ENCODE peak calls at places on chromosomes 7 and 10, in six cellular contexts. One of them, this sample, is unnamed.

GRCh38 chr10:96858038-96858705 is 26.1 kb downstream of the LCOR start:
- ATAC-seq in upper lobe of right lung: no peak
- ATAC-seq in IMR-90: peak; percentile 59
- ATAC-seq in right lobe of liver: no peak
- ATAC-seq in foreskin keratinocyte: no peak
- ATAC-seq in DND-41: no peak
- ATAC-seq in this sample: no peak

GRCh38 chr10:34719336-34719735 is 95.8 kb downstream of the PARD3 start:
- ATAC-seq in upper lobe of right lung: no peak
- ATAC-seq in foreskin keratinocyte: peak; percentile 11
- ATAC-seq in right lobe of liver: no peak
- ATAC-seq in DND-41: no peak
- ATAC-seq in IMR-90: no peak
- ATAC-seq in this sample: no peak

GRCh38 chr10:20254078-20254477 is 437.8 kb downstream of the PLXDC2 start:
- ATAC-seq in IMR-90: peak; percentile 21
- ATAC-seq in upper lobe of right lung: no peak
- ATAC-seq in DND-41: no peak
- ATAC-seq in right lobe of liver: no peak
- ATAC-seq in foreskin keratinocyte: no peak
- ATAC-seq in this sample: peak; percentile 55

GRCh38 chr10:79403441-79404230 is 41.8 kb downstream of the ZCCHC24 start:
- ATAC-seq in DND-41: no peak
- ATAC-seq in IMR-90: no peak
- ATAC-seq in foreskin keratinocyte: no peak
- ATAC-seq in upper lobe of right lung: no peak
- ATAC-seq in right lobe of liver: peak; percentile 36
- ATAC-seq in this sample: no peak

GRCh38 chr10:60717852-60718251 is 60.4 kb upstream of the CDK1 start:
- ATAC-seq in DND-41: no peak
- ATAC-seq in right lobe of liver: no peak
- ATAC-seq in IMR-90: no peak
- ATAC-seq in upper lobe of right lung: no peak
- ATAC-seq in foreskin keratinocyte: peak; percentile 28
- ATAC-seq in this sample: no peak

GRCh38 chr7:113331155-113331898 is 213.0 kb upstream of the SMIM30 start:
- ATAC-seq in DND-41: no peak
- ATAC-seq in upper lobe of right lung: no peak
- ATAC-seq in foreskin keratinocyte: no peak
- ATAC-seq in IMR-90: no peak
- ATAC-seq in right lobe of liver: no peak
- ATAC-seq in this sample: no peak

GRCh38 chr10:92009445-92009844 is 85.9 kb downstream of the BTAF1 start:
- ATAC-seq in upper lobe of right lung: no peak
- ATAC-seq in IMR-90: no peak
- ATAC-seq in foreskin keratinocyte: no peak
- ATAC-seq in DND-41: no peak
- ATAC-seq in right lobe of liver: no peak
- ATAC-seq in this sample: no peak

GRCh38 chr10:30154126-30154525 is 94.7 kb upstream of the JCAD start:
- ATAC-seq in DND-41: no peak
- ATAC-seq in foreskin keratinocyte: no peak
- ATAC-seq in right lobe of liver: no peak
- ATAC-seq in upper lobe of right lung: no peak
- ATAC-seq in IMR-90: no peak
- ATAC-seq in this sample: no peak

GRCh38 chr10:49783645-49784044 is 21.5 kb upstream of the OGDHL start:
- ATAC-seq in foreskin keratinocyte: no peak
- ATAC-seq in DND-41: no peak
- ATAC-seq in upper lobe of right lung: no peak
- ATAC-seq in right lobe of liver: peak; percentile 82
- ATAC-seq in IMR-90: no peak
- ATAC-seq in this sample: no peak

GRCh38 chr7:29454899-29455451 is 108.7 kb upstream of the PRR15 start:
- ATAC-seq in foreskin keratinocyte: peak; percentile 59
- ATAC-seq in DND-41: no peak
- ATAC-seq in upper lobe of right lung: no peak
- ATAC-seq in right lobe of liver: no peak
- ATAC-seq in IMR-90: no peak
- ATAC-seq in this sample: no peak

GRCh38 chr7:150567846-150568245 is 656 bp downstream of the GIMAP4 start:
- ATAC-seq in DND-41: no peak
- ATAC-seq in IMR-90: no peak
- ATAC-seq in foreskin keratinocyte: no peak
- ATAC-seq in upper lobe of right lung: peak; percentile 45
- ATAC-seq in right lobe of liver: peak; percentile 25
- ATAC-seq in this sample: no peak

GRCh38 chr10:69860290-69860689 is 58.6 kb downstream of the COL13A1 start:
- ATAC-seq in right lobe of liver: no peak
- ATAC-seq in DND-41: no peak
- ATAC-seq in IMR-90: no peak
- ATAC-seq in upper lobe of right lung: no peak
- ATAC-seq in foreskin keratinocyte: no peak
- ATAC-seq in this sample: no peak

DNA sequence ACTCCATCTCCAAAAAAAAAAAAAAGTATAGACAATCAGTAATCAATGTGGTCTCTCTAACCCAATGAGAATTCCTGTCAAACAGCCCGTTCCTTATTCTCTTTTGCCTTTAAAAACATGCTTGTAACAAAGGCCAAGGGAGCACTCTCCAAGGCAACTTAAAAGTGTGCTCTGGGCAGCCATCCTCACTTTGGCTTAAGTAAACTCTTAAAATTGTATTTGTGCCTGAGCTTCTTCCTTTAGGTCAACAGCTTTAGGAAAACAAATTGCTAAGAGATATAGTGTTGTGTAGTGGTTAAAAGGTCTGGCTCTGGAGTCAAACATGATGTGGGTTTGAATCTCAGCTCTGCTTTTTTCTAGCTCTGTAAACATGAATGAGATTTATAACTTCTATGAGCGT is 13.9 kb upstream of the EPC1 start:
- ATAC-seq in IMR-90: no peak
- ATAC-seq in DND-41: no peak
- ATAC-seq in upper lobe of right lung: no peak
- ATAC-seq in foreskin keratinocyte: no peak
- ATAC-seq in right lobe of liver: no peak
- ATAC-seq in this sample: no peak
- H3K4me1 ChIP-seq in IMR-90: no peaks in the 10 kb centered on the region
- H3K4me1 ChIP-seq in DND-41: peaks cover 2% of the 10 kb centered on the region
- H3K4me1 ChIP-seq in upper lobe of right lung: peaks cover 11% of the 10 kb centered on the region
- H3K4me1 ChIP-seq in foreskin keratinocyte: no peaks in the 10 kb centered on the region
- H3K4me1 ChIP-seq in right lobe of liver: no peaks in the 10 kb centered on the region
- H3K4me1 ChIP-seq in this sample: peaks cover 5% of the 10 kb centered on the region

GRCh38 chr7:74290590-74290950 is 1.4 kb downstream of the CLIP2 start:
- ATAC-seq in foreskin keratinocyte: no peak
- ATAC-seq in right lobe of liver: no peak
- ATAC-seq in IMR-90: no peak
- ATAC-seq in DND-41: no peak
- ATAC-seq in upper lobe of right lung: peak; percentile 1
- ATAC-seq in this sample: no peak
- H3K4me1 ChIP-seq in foreskin keratinocyte: peaks cover 4% of the 10 kb centered on the region
- H3K4me1 ChIP-seq in right lobe of liver: peaks cover 11% of the 10 kb centered on the region
- H3K4me1 ChIP-seq in IMR-90: peaks cover 29% of the 10 kb centered on the region
- H3K4me1 ChIP-seq in DND-41: peaks cover 28% of the 10 kb centered on the region
- H3K4me1 ChIP-seq in upper lobe of right lung: peaks cover 30% of the 10 kb centered on the region
- H3K4me1 ChIP-seq in this sample: peaks cover 57% of the 10 kb centered on the region

GRCh38 chr7:132544999-132545398 is 31.3 kb downstream of the PLXNA4 start:
- ATAC-seq in IMR-90: no peak
- ATAC-seq in foreskin keratinocyte: no peak
- ATAC-seq in right lobe of liver: no peak
- ATAC-seq in upper lobe of right lung: no peak
- ATAC-seq in DND-41: no peak
- ATAC-seq in this sample: no peak
- H3K4me1 ChIP-seq in IMR-90: no peaks in the 10 kb centered on the region
- H3K4me1 ChIP-seq in foreskin keratinocyte: no peaks in the 10 kb centered on the region
- H3K4me1 ChIP-seq in right lobe of liver: no peaks in the 10 kb centered on the region
- H3K4me1 ChIP-seq in upper lobe of right lung: no peaks in the 10 kb centered on the region
- H3K4me1 ChIP-seq in DND-41: no peaks in the 10 kb centered on the region
- H3K4me1 ChIP-seq in this sample: no peaks in the 10 kb centered on the region

DNA sequence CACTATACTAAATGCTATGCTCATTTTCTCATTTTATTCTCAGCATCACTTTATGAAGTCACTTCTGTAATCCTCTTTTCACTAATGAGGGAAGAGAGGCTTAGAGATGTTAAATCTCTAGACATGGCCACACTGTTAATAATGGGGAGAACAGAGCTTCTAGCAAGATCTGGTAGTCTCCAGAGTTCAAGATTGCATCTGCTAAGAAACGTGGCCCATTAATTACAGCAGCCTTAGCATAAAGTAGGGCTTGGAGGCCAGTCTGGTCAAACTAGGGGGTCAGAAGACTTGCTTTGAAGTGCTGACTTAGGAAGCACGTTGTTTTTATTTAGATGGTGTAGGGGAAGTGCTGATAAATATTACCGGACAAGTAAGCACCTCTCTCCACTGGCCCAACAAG is 29.3 kb downstream of the ARL4A start:
- ATAC-seq in IMR-90: no peak
- ATAC-seq in foreskin keratinocyte: no peak
- ATAC-seq in upper lobe of right lung: no peak
- ATAC-seq in right lobe of liver: no peak
- ATAC-seq in DND-41: no peak
- ATAC-seq in this sample: no peak
- H3K4me1 ChIP-seq in IMR-90: peaks cover 9% of the 10 kb centered on the region
- H3K4me1 ChIP-seq in foreskin keratinocyte: peaks cover 15% of the 10 kb centered on the region
- H3K4me1 ChIP-seq in upper lobe of right lung: peaks cover 30% of the 10 kb centered on the region
- H3K4me1 ChIP-seq in right lobe of liver: no peaks in the 10 kb centered on the region
- H3K4me1 ChIP-seq in DND-41: peaks cover 12% of the 10 kb centered on the region
- H3K4me1 ChIP-seq in this sample: peaks cover 22% of the 10 kb centered on the region

DNA sequence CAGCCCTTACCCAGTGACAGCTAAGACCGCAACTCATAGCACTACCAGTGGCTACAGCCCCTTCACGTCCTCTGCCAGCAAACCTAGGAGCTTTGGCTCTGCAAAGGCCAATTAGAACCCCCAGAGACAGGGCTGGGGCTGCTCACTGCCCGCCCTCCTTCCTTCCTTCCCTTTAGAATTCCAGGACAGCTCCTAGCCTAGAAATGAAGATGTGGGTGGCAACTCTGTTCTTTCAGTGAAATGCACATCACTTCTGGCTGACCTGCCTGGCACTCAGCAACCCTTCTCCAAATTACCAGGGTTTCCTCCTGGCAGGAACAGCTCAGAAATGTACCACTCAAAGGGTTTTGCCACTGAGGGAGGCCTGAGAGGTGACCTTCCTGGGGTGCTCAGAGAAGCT is 99.9 kb downstream of the FAM53B start:
- ATAC-seq in right lobe of liver: no peak
- ATAC-seq in DND-41: no peak
- ATAC-seq in foreskin keratinocyte: no peak
- ATAC-seq in upper lobe of right lung: no peak
- ATAC-seq in IMR-90: no peak
- ATAC-seq in this sample: no peak
- H3K4me1 ChIP-seq in right lobe of liver: peaks cover 4% of the 10 kb centered on the region
- H3K4me1 ChIP-seq in DND-41: peaks cover 98% of the 10 kb centered on the region
- H3K4me1 ChIP-seq in foreskin keratinocyte: peaks cover 17% of the 10 kb centered on the region
- H3K4me1 ChIP-seq in upper lobe of right lung: peaks cover 72% of the 10 kb centered on the region
- H3K4me1 ChIP-seq in IMR-90: peaks cover 32% of the 10 kb centered on the region
- H3K4me1 ChIP-seq in this sample: no peaks in the 10 kb centered on the region

DNA sequence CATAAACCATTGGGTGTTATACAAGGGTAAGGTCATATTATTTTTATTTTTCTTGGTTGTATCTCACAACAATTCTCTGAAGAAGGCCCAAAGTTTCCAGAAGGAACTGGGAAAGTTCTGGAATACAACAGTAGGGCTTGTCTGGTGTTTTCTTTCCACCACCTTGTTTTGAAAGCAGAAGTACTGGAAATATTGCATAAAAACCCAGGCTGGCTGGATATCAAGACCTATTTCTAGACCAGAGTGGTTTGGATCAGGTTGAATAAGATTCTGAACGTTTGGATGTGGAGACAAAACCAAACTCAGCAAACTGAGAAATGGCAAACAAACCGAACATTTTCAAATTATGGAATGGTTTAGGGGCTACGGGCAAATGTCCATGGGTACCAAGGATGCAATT is 182.6 kb upstream of the FZD8 start:
- ATAC-seq in DND-41: no peak
- ATAC-seq in IMR-90: no peak
- ATAC-seq in foreskin keratinocyte: no peak
- ATAC-seq in right lobe of liver: no peak
- ATAC-seq in upper lobe of right lung: no peak
- ATAC-seq in this sample: no peak
- H3K4me1 ChIP-seq in DND-41: no peaks in the 10 kb centered on the region
- H3K4me1 ChIP-seq in IMR-90: no peaks in the 10 kb centered on the region
- H3K4me1 ChIP-seq in foreskin keratinocyte: peaks cover 14% of the 10 kb centered on the region
- H3K4me1 ChIP-seq in right lobe of liver: no peaks in the 10 kb centered on the region
- H3K4me1 ChIP-seq in upper lobe of right lung: peaks cover 4% of the 10 kb centered on the region
- H3K4me1 ChIP-seq in this sample: peaks cover 6% of the 10 kb centered on the region

GRCh38 chr7:7566651-7567611 is at the start of gene MIOS:
- ATAC-seq in foreskin keratinocyte: peak; percentile 75
- ATAC-seq in DND-41: peak; percentile 92
- ATAC-seq in IMR-90: peak; percentile 94
- ATAC-seq in right lobe of liver: peak; percentile 98
- ATAC-seq in upper lobe of right lung: peak; percentile 97
- ATAC-seq in this sample: peak; percentile 94

GRCh38 chr7:7569615-7570014 is 2.9 kb downstream of the MIOS start:
- ATAC-seq in upper lobe of right lung: no peak
- ATAC-seq in right lobe of liver: no peak
- ATAC-seq in foreskin keratinocyte: no peak
- ATAC-seq in DND-41: no peak
- ATAC-seq in IMR-90: no peak
- ATAC-seq in this sample: no peak

GRCh38 chr7:7567898-7568531 is 1.3 kb downstream of the MIOS start:
- ATAC-seq in IMR-90: no peak
- ATAC-seq in DND-41: no peak
- ATAC-seq in foreskin keratinocyte: no peak
- ATAC-seq in right lobe of liver: no peak
- ATAC-seq in upper lobe of right lung: no peak
- ATAC-seq in this sample: no peak

GRCh38 chr7:7569113-7569527 is 2.4 kb downstream of the MIOS start:
- ATAC-seq in right lobe of liver: no peak
- ATAC-seq in foreskin keratinocyte: no peak
- ATAC-seq in upper lobe of right lung: no peak
- ATAC-seq in IMR-90: no peak
- ATAC-seq in DND-41: no peak
- ATAC-seq in this sample: no peak

GRCh38 chr7:7568553-7568952 is 1.9 kb downstream of the MIOS start:
- ATAC-seq in IMR-90: no peak
- ATAC-seq in upper lobe of right lung: no peak
- ATAC-seq in foreskin keratinocyte: no peak
- ATAC-seq in right lobe of liver: no peak
- ATAC-seq in DND-41: no peak
- ATAC-seq in this sample: no peak
- H3K4me1 ChIP-seq in IMR-90: peaks cover 4% of the 10 kb centered on the region
- H3K4me1 ChIP-seq in upper lobe of right lung: peaks cover 17% of the 10 kb centered on the region
- H3K4me1 ChIP-seq in foreskin keratinocyte: peaks cover 23% of the 10 kb centered on the region
- H3K4me1 ChIP-seq in right lobe of liver: peaks cover 7% of the 10 kb centered on the region
- H3K4me1 ChIP-seq in DND-41: peaks cover 40% of the 10 kb centered on the region
- H3K4me1 ChIP-seq in this sample: peaks cover 33% of the 10 kb centered on the region

GRCh38 chr7:152568972-152569371 is 107.0 kb downstream of the XRCC2 start:
- ATAC-seq in right lobe of liver: no peak
- ATAC-seq in IMR-90: no peak
- ATAC-seq in upper lobe of right lung: no peak
- ATAC-seq in DND-41: no peak
- ATAC-seq in foreskin keratinocyte: no peak
- ATAC-seq in this sample: no peak

GRCh38 chr7:152565731-152566130 is 110.2 kb downstream of the XRCC2 start:
- ATAC-seq in foreskin keratinocyte: no peak
- ATAC-seq in right lobe of liver: no peak
- ATAC-seq in IMR-90: no peak
- ATAC-seq in upper lobe of right lung: no peak
- ATAC-seq in DND-41: no peak
- ATAC-seq in this sample: no peak

GRCh38 chr7:152564656-152565055 is 111.3 kb downstream of the XRCC2 start:
- ATAC-seq in DND-41: no peak
- ATAC-seq in right lobe of liver: no peak
- ATAC-seq in foreskin keratinocyte: no peak
- ATAC-seq in upper lobe of right lung: no peak
- ATAC-seq in IMR-90: no peak
- ATAC-seq in this sample: no peak
- H3K4me1 ChIP-seq in DND-41: no peaks in the 10 kb centered on the region
- H3K4me1 ChIP-seq in right lobe of liver: no peaks in the 10 kb centered on the region
- H3K4me1 ChIP-seq in foreskin keratinocyte: no peaks in the 10 kb centered on the region
- H3K4me1 ChIP-seq in upper lobe of right lung: no peaks in the 10 kb centered on the region
- H3K4me1 ChIP-seq in IMR-90: no peaks in the 10 kb centered on the region
- H3K4me1 ChIP-seq in this sample: no peaks in the 10 kb centered on the region